ENCODE peak calls at places on chromosomes 5 and 9, in four cellular contexts. Z is tibial nerve, C is Peyer's patch, F is sigmoid colon. I is an unnamed sample.

GRCh38 chr5:93735378-93735777 is 6.0 kb downstream of the POU5F2 start:
- DNase-seq in F (no peak), Z (no peak), C (no peak), I (no peak)

GRCh38 chr5:149656576-149657182 is 73.4 kb upstream of the PPARGC1B start:
- DNase-seq in Z (no peak), F (no peak), C (peak; percentile 79), I (no peak)

GRCh38 chr5:127092690-127093089 is 19.4 kb upstream of the C5orf63 start:
- DNase-seq in F (no peak), C (no peak), Z (no peak), I (no peak)

GRCh38 chr5:147225938-147226337 is 8.9 kb upstream of the STK32A start:
- DNase-seq in C (no peak), F (no peak), Z (no peak), I (no peak)

GRCh38 chr5:173302546-173303155 is 25.6 kb downstream of the STC2 start:
- DNase-seq in F (no peak), C (no peak), Z (no peak), I (no peak)

GRCh38 chr9:13278368-13279246 is 885 bp downstream of the MPDZ start:
- DNase-seq in C (peak; percentile 51), F (peak; percentile 88), Z (peak; percentile 61), I (peak; percentile 36)

GRCh38 chr5:117800261-117800660 is 1188.1 kb downstream of the DTWD2 start:
- DNase-seq in C (no peak), F (no peak), Z (no peak), I (peak; percentile 26)

GRCh38 chr5:39547548-39548154 is 122.9 kb upstream of the DAB2 start:
- DNase-seq in C (no peak), F (no peak), Z (peak; percentile 88), I (no peak)

GRCh38 chr9:87427851-87428506 is 69.7 kb upstream of the DAPK1 start:
- DNase-seq in C (no peak), F (no peak), Z (no peak), I (no peak)

GRCh38 chr5:91957671-91958070 is 574.6 kb upstream of the ARRDC3 start:
- DNase-seq in F (no peak), Z (no peak), C (no peak), I (no peak)

GRCh38 chr5:88681402-88681801 is 201.6 kb downstream of the MEF2C start:
- DNase-seq in F (no peak), Z (no peak), C (no peak), I (no peak)

GRCh38 chr9:116899337-116900006 is 212.4 kb downstream of the TRIM32 start:
- DNase-seq in F (no peak), Z (no peak), C (no peak), I (no peak)

GRCh38 chr9:136856078-136856474 is 3.9 kb downstream of the MAMDC4 start:
- DNase-seq in C (peak; percentile 53), F (no peak), Z (no peak), I (no peak)

GRCh38 chr5:166382031-166382430 is 1909.4 kb upstream of the WWC1 start:
- DNase-seq in Z (no peak), C (no peak), F (no peak), I (no peak)

GRCh38 chr5:154829181-154829588 is 21.2 kb downstream of the FAXDC2 start:
- DNase-seq in C (no peak), Z (no peak), F (peak; percentile 15), I (no peak)

DNA sequence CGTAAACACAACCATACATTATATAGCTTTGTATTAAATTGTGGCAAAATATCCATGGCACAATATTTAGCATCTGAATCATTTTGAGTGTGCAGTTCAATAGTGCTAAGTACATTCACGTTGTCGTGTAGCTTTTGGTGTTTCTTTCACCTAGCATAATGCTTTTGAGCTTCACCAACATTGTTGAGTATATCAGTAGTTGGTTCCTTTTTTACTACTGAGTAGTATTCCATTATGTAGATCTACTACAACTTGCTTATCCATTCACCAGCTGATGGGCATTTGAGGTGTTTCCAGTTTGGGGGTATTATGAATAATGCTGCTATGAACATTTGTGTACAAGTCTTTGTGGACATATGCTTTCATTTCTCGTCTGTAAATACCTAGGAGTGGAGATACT is 27.3 kb upstream of the CTNNAL1 start:
- DNase-seq in C (no peak), Z (no peak), F (no peak), I (no peak)
- TF ChIP-seq CTCF in C (no peak), Z (no peak), F (no peak), I (no peak)

DNA sequence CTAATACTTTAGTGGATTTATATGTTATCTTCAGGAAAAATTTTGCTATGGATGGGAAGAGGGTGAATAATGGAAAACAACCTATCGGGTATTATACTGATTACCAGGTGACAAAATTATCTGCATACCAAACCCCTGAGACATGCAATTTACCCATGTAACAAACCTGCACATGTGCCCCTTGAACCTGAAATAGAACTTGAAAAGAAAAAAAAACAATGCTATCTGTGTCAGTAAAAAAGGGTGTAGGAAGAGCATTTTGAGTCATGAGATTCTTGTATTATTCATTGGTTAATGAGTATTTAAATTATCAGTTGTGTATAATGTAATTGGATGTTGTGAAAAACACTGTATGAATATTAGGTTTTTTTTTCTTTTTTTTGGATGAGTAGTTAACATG is 75.4 kb downstream of the PRR16 start:
- DNase-seq in Z (no peak), C (no peak), F (no peak), I (no peak)
- H3K4me3 ChIP-seq in Z (no peak overlapping the region), C (no peak overlapping the region), F (no peak overlapping the region), I (no peak overlapping the region)

DNA sequence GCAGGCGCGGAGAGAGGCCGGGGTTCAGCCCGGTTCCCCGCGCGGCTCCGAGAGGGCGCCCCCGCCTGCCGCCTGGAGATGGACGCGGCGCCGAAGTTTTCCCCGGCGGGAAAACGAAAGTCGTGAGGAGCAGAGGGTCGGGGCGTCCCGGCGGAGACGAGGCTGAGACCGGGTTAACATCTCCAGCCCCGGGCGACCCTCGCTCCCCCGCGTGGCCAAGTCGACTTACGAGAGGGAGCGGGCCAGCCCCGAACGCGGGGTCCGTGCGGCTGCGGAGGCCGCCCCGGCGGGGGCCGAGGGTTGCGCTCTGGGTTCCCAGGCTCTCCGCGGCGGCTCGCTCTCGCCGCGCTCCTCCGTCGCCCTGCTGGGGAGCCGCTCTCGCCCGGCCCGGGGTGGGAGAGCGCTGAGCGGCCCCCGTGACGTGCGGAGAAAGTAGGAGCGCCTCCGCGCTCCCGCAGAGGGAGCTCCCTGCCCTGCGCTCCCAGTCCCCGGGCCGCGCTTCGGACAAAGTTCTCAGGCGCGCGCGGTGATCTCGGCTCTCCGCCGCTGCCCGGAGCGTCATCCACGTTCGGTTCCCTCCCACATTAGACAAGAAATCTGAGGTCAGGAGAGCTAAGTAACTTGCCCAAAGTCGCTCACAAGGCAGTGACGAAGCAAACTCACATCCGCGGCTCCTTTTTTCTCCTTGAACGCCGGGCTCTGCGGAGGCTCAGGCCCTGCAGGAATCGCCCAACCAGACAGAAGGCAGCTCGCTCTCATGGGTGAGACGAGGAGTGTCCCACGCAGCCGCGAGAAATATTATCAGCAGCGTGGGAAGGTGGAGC is 1.1 kb upstream of the GCNT4 start:
- DNase-seq in C (peak; percentile 87), F (peak; percentile 71), Z (peak; percentile 26), I (peak; percentile 42)
- TF ChIP-seq POLR2A in C (peak; percentile 82), F (peak; percentile 22), Z (no peak), I (no peak)

DNA sequence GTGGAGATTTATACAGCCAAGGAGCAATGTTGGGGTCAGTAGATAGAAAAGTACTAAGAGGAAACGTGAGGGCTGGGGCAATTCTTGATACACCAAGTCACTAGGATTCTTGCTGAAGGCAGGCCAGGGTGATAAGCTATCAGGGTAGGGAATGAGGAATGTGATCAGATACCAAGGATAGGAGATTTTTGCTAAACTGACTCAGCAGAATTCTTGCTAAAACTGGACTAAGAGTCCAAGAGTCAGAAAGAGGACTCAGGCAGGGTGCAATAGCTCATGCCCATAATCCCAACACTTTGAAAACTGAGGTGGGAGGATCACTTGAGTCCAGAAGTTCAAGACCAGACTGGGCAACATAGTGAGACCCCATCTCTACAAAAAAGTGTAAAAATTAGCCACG is 71.7 kb downstream of the ENTREP1 start:
- DNase-seq in C (no peak), F (no peak), Z (no peak), I (no peak)
- TF ChIP-seq CTCF in C (no peak), F (no peak), Z (no peak), I (no peak)

DNA sequence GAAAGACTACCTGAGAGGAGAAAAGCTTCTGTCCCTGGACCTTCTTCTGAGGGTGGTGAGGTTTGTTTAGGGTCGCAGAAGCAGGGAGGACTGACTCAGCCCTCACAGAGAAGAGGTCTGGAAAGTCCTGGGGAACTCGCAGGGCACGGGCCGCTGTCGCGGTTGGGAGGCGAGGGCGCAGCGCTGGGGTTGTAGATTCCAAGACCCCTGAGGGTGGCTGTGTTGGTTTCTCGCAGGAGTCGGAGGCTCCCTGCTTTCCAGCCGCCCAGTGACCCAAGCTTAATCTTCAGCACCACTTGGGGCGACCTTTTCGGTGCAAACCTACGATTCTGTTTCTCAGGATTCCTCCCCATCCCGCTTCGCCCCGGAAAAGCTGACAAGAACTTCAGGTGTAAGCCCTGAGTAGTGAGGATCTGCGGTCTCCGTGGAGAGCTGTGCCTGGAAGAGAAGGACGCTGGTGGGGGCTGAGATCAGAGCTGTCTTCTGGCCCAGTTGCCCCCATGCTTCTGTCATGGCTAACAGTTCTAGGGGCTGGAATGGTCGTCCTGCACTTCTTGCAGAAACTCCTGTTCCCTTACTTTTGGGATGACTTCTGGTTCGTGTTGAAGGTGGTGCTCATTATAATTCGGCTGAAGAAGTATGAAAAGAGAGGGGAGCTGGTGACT is 482 bp downstream of the SLC27A6 start:
- DNase-seq in Z (no peak), F (no peak), C (peak; percentile 40), I (no peak)
- H3K4me3 ChIP-seq in Z (no peak overlapping the region), F (peak overlapping the region; percentile 25), C (no peak overlapping the region), I (no peak overlapping the region)

DNA sequence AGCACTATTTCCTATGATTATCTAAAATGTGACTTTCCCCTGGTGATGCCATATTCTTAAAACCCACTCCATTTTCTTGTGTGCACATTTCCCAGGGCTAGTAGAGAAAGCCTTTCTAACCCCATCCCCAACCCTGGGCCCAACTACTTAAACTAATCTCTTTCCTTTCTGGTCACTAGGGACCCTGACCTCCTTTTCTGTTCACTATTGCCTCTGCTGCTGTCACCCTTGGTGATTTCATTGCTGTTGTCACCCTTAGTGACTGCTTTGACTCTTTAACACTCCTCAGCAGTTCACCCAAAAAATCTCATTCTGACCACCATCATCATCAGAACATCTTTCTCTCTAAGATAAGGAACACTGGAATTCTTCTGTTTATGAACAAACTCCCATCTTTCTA is 16.9 kb downstream of the IL33 start:
- DNase-seq in C (no peak), Z (no peak), F (no peak), I (no peak)
- TF ChIP-seq POLR2A in C (no peak), Z (no peak), F (no peak), I (no peak)

DNA sequence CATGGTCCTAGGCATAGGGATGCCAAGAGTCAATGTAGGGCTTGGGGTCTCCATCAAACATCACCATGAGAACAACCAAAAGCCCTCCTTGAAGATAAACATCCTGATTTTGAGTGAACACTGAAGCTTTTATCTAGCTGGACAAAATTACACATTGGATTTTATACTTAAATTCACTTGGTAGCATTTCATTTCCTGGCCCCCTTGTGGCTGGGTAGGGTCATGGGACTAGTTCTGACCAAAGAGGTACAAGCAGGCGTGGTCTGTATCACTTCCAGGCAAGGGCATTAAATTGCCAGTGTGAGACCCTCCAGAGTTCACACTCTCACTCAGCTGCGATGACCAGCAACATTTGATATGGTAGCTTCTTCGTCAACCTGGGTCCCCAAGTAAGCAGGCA is 320.3 kb downstream of the ACTL7B start:
- DNase-seq in F (no peak), Z (peak; percentile 10), C (no peak), I (no peak)
- TF ChIP-seq CTCF in F (peak; percentile 19), Z (peak; percentile 22), C (no peak), I (no peak)

GRCh38 chr9:127768666-127769065 is 9.8 kb downstream of the SH2D3C start:
- DNase-seq in F (no peak), C (no peak), Z (no peak), I (no peak)
- H3K4me3 ChIP-seq in F (no peak overlapping the region), C (no peak overlapping the region), Z (no peak overlapping the region), I (no peak overlapping the region)